ENCODE peak calls at places on chromosomes 4 and X, in nine cellular contexts. One of them, this sample, is unnamed.

GRCh38 chr4:138765442-138765841 is 250.1 kb upstream of the NOCT start:
- DNase-seq in WTC11: no peak
- DNase-seq in neural crest cell: no peak
- DNase-seq in lung: no peak
- DNase-seq in activated naive CD8-positive, alpha-beta T cell treated with anti-CD3 and anti-CD28 coated beads, Interleukin-2, amount 50 U/mL, for 24 hours: no peak
- DNase-seq in choroid plexus epithelial cell: no peak
- DNase-seq in ACHN: no peak
- DNase-seq in ELF-1: no peak
- DNase-seq in omental fat pad: no peak
- DNase-seq in this sample: no peak

GRCh38 chrX:118047446-118048186 is 69.0 kb downstream of the KLHL13 start:
- DNase-seq in WTC11: no peak
- DNase-seq in neural crest cell: no peak
- DNase-seq in lung: no peak
- DNase-seq in activated naive CD8-positive, alpha-beta T cell treated with anti-CD3 and anti-CD28 coated beads, Interleukin-2, amount 50 U/mL, for 24 hours: no peak
- DNase-seq in choroid plexus epithelial cell: no peak
- DNase-seq in ACHN: no peak
- DNase-seq in ELF-1: no peak
- DNase-seq in omental fat pad: no peak
- DNase-seq in this sample: no peak

GRCh38 chr4:40245794-40246546 is 49.1 kb downstream of the RHOH start:
- DNase-seq in WTC11: peak; percentile 36
- DNase-seq in neural crest cell: no peak
- DNase-seq in lung: no peak
- DNase-seq in activated naive CD8-positive, alpha-beta T cell treated with anti-CD3 and anti-CD28 coated beads, Interleukin-2, amount 50 U/mL, for 24 hours: no peak
- DNase-seq in choroid plexus epithelial cell: no peak
- DNase-seq in ACHN: no peak
- DNase-seq in ELF-1: no peak
- DNase-seq in omental fat pad: no peak
- DNase-seq in this sample: peak; percentile 66

GRCh38 chr4:94525993-94526740 is 74.4 kb downstream of the PDLIM5 start:
- DNase-seq in WTC11: no peak
- DNase-seq in neural crest cell: no peak
- DNase-seq in lung: no peak
- DNase-seq in activated naive CD8-positive, alpha-beta T cell treated with anti-CD3 and anti-CD28 coated beads, Interleukin-2, amount 50 U/mL, for 24 hours: no peak
- DNase-seq in choroid plexus epithelial cell: peak; percentile 80
- DNase-seq in ACHN: no peak
- DNase-seq in ELF-1: no peak
- DNase-seq in omental fat pad: no peak
- DNase-seq in this sample: no peak

GRCh38 chr4:38610844-38611550 is 53.0 kb upstream of the KLF3 start:
- DNase-seq in WTC11: no peak
- DNase-seq in neural crest cell: no peak
- DNase-seq in lung: no peak
- DNase-seq in activated naive CD8-positive, alpha-beta T cell treated with anti-CD3 and anti-CD28 coated beads, Interleukin-2, amount 50 U/mL, for 24 hours: no peak
- DNase-seq in choroid plexus epithelial cell: no peak
- DNase-seq in ACHN: no peak
- DNase-seq in ELF-1: no peak
- DNase-seq in omental fat pad: no peak
- DNase-seq in this sample: no peak

GRCh38 chr4:106032851-106033286 is 137.6 kb downstream of the NPNT start:
- DNase-seq in WTC11: no peak
- DNase-seq in neural crest cell: no peak
- DNase-seq in lung: no peak
- DNase-seq in activated naive CD8-positive, alpha-beta T cell treated with anti-CD3 and anti-CD28 coated beads, Interleukin-2, amount 50 U/mL, for 24 hours: no peak
- DNase-seq in choroid plexus epithelial cell: no peak
- DNase-seq in ACHN: no peak
- DNase-seq in ELF-1: peak; percentile 64
- DNase-seq in omental fat pad: no peak
- DNase-seq in this sample: no peak

GRCh38 chr4:145840162-145840768 is 98.4 kb downstream of the ZNF827 start:
- DNase-seq in WTC11: no peak
- DNase-seq in neural crest cell: no peak
- DNase-seq in lung: no peak
- DNase-seq in activated naive CD8-positive, alpha-beta T cell treated with anti-CD3 and anti-CD28 coated beads, Interleukin-2, amount 50 U/mL, for 24 hours: no peak
- DNase-seq in choroid plexus epithelial cell: peak; percentile 65
- DNase-seq in ACHN: peak; percentile 57
- DNase-seq in ELF-1: no peak
- DNase-seq in omental fat pad: no peak
- DNase-seq in this sample: peak; percentile 28

GRCh38 chr4:73308286-73308685 is 49.7 kb upstream of the ANKRD17 start:
- DNase-seq in WTC11: no peak
- DNase-seq in neural crest cell: no peak
- DNase-seq in lung: no peak
- DNase-seq in activated naive CD8-positive, alpha-beta T cell treated with anti-CD3 and anti-CD28 coated beads, Interleukin-2, amount 50 U/mL, for 24 hours: no peak
- DNase-seq in choroid plexus epithelial cell: peak; percentile 76
- DNase-seq in ACHN: peak; percentile 27
- DNase-seq in ELF-1: no peak
- DNase-seq in omental fat pad: no peak
- DNase-seq in this sample: peak; percentile 40

GRCh38 chr4:78720994-78721677 is 55.0 kb upstream of the BMP2K start:
- DNase-seq in WTC11: no peak
- DNase-seq in neural crest cell: no peak
- DNase-seq in lung: peak; percentile 32
- DNase-seq in activated naive CD8-positive, alpha-beta T cell treated with anti-CD3 and anti-CD28 coated beads, Interleukin-2, amount 50 U/mL, for 24 hours: peak; percentile 41
- DNase-seq in choroid plexus epithelial cell: no peak
- DNase-seq in ACHN: no peak
- DNase-seq in ELF-1: peak; percentile 59
- DNase-seq in omental fat pad: no peak
- DNase-seq in this sample: no peak

GRCh38 chr4:153676491-153676890 is 7.6 kb upstream of the TLR2 start:
- DNase-seq in WTC11: no peak
- DNase-seq in neural crest cell: no peak
- DNase-seq in lung: no peak
- DNase-seq in activated naive CD8-positive, alpha-beta T cell treated with anti-CD3 and anti-CD28 coated beads, Interleukin-2, amount 50 U/mL, for 24 hours: no peak
- DNase-seq in choroid plexus epithelial cell: peak; percentile 53
- DNase-seq in ACHN: no peak
- DNase-seq in ELF-1: no peak
- DNase-seq in omental fat pad: no peak
- DNase-seq in this sample: no peak

GRCh38 chr4:164935363-164935762 is 42.1 kb downstream of the TRIM61 start:
- DNase-seq in WTC11: peak; percentile 31
- DNase-seq in neural crest cell: no peak
- DNase-seq in lung: no peak
- DNase-seq in activated naive CD8-positive, alpha-beta T cell treated with anti-CD3 and anti-CD28 coated beads, Interleukin-2, amount 50 U/mL, for 24 hours: no peak
- DNase-seq in choroid plexus epithelial cell: peak; percentile 14
- DNase-seq in ACHN: peak; percentile 35
- DNase-seq in ELF-1: peak; percentile 72
- DNase-seq in omental fat pad: no peak
- DNase-seq in this sample: peak; percentile 79

GRCh38 chr4:148800943-148801342 is 358.7 kb upstream of the NR3C2 start:
- DNase-seq in WTC11: no peak
- DNase-seq in neural crest cell: no peak
- DNase-seq in lung: no peak
- DNase-seq in activated naive CD8-positive, alpha-beta T cell treated with anti-CD3 and anti-CD28 coated beads, Interleukin-2, amount 50 U/mL, for 24 hours: no peak
- DNase-seq in choroid plexus epithelial cell: peak; percentile 44
- DNase-seq in ACHN: no peak
- DNase-seq in ELF-1: no peak
- DNase-seq in omental fat pad: no peak
- DNase-seq in this sample: no peak

GRCh38 chr4:83810428-83810827 is 274.5 kb downstream of the GPAT3 start:
- DNase-seq in WTC11: no peak
- DNase-seq in neural crest cell: no peak
- DNase-seq in lung: no peak
- DNase-seq in activated naive CD8-positive, alpha-beta T cell treated with anti-CD3 and anti-CD28 coated beads, Interleukin-2, amount 50 U/mL, for 24 hours: no peak
- DNase-seq in choroid plexus epithelial cell: no peak
- DNase-seq in ACHN: no peak
- DNase-seq in ELF-1: no peak
- DNase-seq in omental fat pad: no peak
- DNase-seq in this sample: no peak

GRCh38 chr4:80029364-80029763 is 43.7 kb downstream of the ANTXR2 start:
- DNase-seq in WTC11: no peak
- DNase-seq in neural crest cell: no peak
- DNase-seq in lung: no peak
- DNase-seq in activated naive CD8-positive, alpha-beta T cell treated with anti-CD3 and anti-CD28 coated beads, Interleukin-2, amount 50 U/mL, for 24 hours: no peak
- DNase-seq in choroid plexus epithelial cell: no peak
- DNase-seq in ACHN: no peak
- DNase-seq in ELF-1: no peak
- DNase-seq in omental fat pad: no peak
- DNase-seq in this sample: no peak

GRCh38 chr4:140776551-140776950 is 20.4 kb upstream of the TBC1D9 start:
- DNase-seq in WTC11: no peak
- DNase-seq in neural crest cell: no peak
- DNase-seq in lung: no peak
- DNase-seq in activated naive CD8-positive, alpha-beta T cell treated with anti-CD3 and anti-CD28 coated beads, Interleukin-2, amount 50 U/mL, for 24 hours: no peak
- DNase-seq in choroid plexus epithelial cell: no peak
- DNase-seq in ACHN: no peak
- DNase-seq in ELF-1: no peak
- DNase-seq in omental fat pad: no peak
- DNase-seq in this sample: no peak

This sample was measured in mesendoderm.